ENCODE peak calls at places on chromosomes 3 and 15, in seven cellular contexts. One of them, this sample, is unnamed.

GRCh38 chr3:185732782-185733181 is 92.1 kb downstream of the IGF2BP2 start:
- DNase-seq in ovary: no peak
- DNase-seq in tibial nerve: no peak
- DNase-seq in A549: no peak
- DNase-seq in upper lobe of left lung: no peak
- DNase-seq in sigmoid colon: no peak
- DNase-seq in transverse colon: no peak
- DNase-seq in this sample: no peak

GRCh38 chr3:37935756-37936666 is 54.6 kb upstream of the VILL start:
- DNase-seq in A549: no peak
- DNase-seq in upper lobe of left lung: no peak
- DNase-seq in tibial nerve: no peak
- DNase-seq in transverse colon: peak; percentile 36
- DNase-seq in sigmoid colon: no peak
- DNase-seq in ovary: no peak
- DNase-seq in this sample: peak; percentile 52

GRCh38 chr3:123421353-123422174 is 27.3 kb downstream of the ADCY5 start:
- DNase-seq in upper lobe of left lung: no peak
- DNase-seq in ovary: peak; percentile 73
- DNase-seq in A549: no peak
- DNase-seq in tibial nerve: peak; percentile 56
- DNase-seq in transverse colon: peak; percentile 50
- DNase-seq in sigmoid colon: no peak
- DNase-seq in this sample: no peak

GRCh38 chr15:31511707-31512310 is 185.2 kb downstream of the KLF13 start:
- DNase-seq in sigmoid colon: no peak
- DNase-seq in transverse colon: no peak
- DNase-seq in ovary: no peak
- DNase-seq in A549: no peak
- DNase-seq in tibial nerve: peak; percentile 2
- DNase-seq in upper lobe of left lung: no peak
- DNase-seq in this sample: no peak

GRCh38 chr15:97909291-97909891 is 51.1 kb upstream of the ARRDC4 start:
- DNase-seq in sigmoid colon: peak; percentile 79
- DNase-seq in A549: peak; percentile 33
- DNase-seq in upper lobe of left lung: peak; percentile 57
- DNase-seq in tibial nerve: peak; percentile 59
- DNase-seq in transverse colon: peak; percentile 77
- DNase-seq in ovary: peak; percentile 27
- DNase-seq in this sample: peak; percentile 74

GRCh38 chr15:33028495-33028894 is 166.0 kb downstream of the FMN1 start:
- DNase-seq in transverse colon: no peak
- DNase-seq in upper lobe of left lung: no peak
- DNase-seq in A549: no peak
- DNase-seq in sigmoid colon: no peak
- DNase-seq in ovary: no peak
- DNase-seq in tibial nerve: no peak
- DNase-seq in this sample: no peak

GRCh38 chr15:68230157-68231100 is 901 bp upstream of the CLN6 start:
- DNase-seq in sigmoid colon: no peak
- DNase-seq in ovary: no peak
- DNase-seq in transverse colon: peak; percentile 30
- DNase-seq in A549: no peak
- DNase-seq in upper lobe of left lung: no peak
- DNase-seq in tibial nerve: no peak
- DNase-seq in this sample: peak; percentile 26

GRCh38 chr15:75130597-75131268 is 70.9 kb upstream of the C15orf39 start:
- DNase-seq in transverse colon: peak; percentile 24
- DNase-seq in ovary: no peak
- DNase-seq in tibial nerve: no peak
- DNase-seq in A549: no peak
- DNase-seq in sigmoid colon: no peak
- DNase-seq in upper lobe of left lung: no peak
- DNase-seq in this sample: no peak

GRCh38 chr3:135106445-135106844 is 311.4 kb downstream of the EPHB1 start:
- DNase-seq in sigmoid colon: no peak
- DNase-seq in ovary: no peak
- DNase-seq in transverse colon: peak; percentile 71
- DNase-seq in A549: no peak
- DNase-seq in tibial nerve: no peak
- DNase-seq in upper lobe of left lung: no peak
- DNase-seq in this sample: peak; percentile 60

GRCh38 chr3:141279074-141279945 is 47.7 kb downstream of the PXYLP1 start:
- DNase-seq in transverse colon: no peak
- DNase-seq in A549: peak; percentile 50
- DNase-seq in ovary: no peak
- DNase-seq in sigmoid colon: no peak
- DNase-seq in upper lobe of left lung: no peak
- DNase-seq in tibial nerve: no peak
- DNase-seq in this sample: no peak

GRCh38 chr15:50880221-50880620 is 28.3 kb upstream of the AP4E1 start:
- DNase-seq in sigmoid colon: no peak
- DNase-seq in ovary: no peak
- DNase-seq in tibial nerve: no peak
- DNase-seq in A549: no peak
- DNase-seq in upper lobe of left lung: no peak
- DNase-seq in transverse colon: no peak
- DNase-seq in this sample: no peak

GRCh38 chr3:141052570-141053069 is 1.5 kb downstream of the SPSB4 start:
- DNase-seq in tibial nerve: no peak
- DNase-seq in transverse colon: no peak
- DNase-seq in upper lobe of left lung: no peak
- DNase-seq in A549: no peak
- DNase-seq in sigmoid colon: no peak
- DNase-seq in ovary: no peak
- DNase-seq in this sample: no peak

GRCh38 chr3:33664195-33664594 is 53.9 kb downstream of the CLASP2 start:
- DNase-seq in tibial nerve: no peak
- DNase-seq in ovary: no peak
- DNase-seq in transverse colon: no peak
- DNase-seq in upper lobe of left lung: no peak
- DNase-seq in A549: no peak
- DNase-seq in sigmoid colon: no peak
- DNase-seq in this sample: no peak

GRCh38 chr3:9380014-9380413 is 17.2 kb downstream of the THUMPD3 start:
- DNase-seq in A549: no peak
- DNase-seq in transverse colon: no peak
- DNase-seq in upper lobe of left lung: no peak
- DNase-seq in sigmoid colon: no peak
- DNase-seq in tibial nerve: no peak
- DNase-seq in ovary: no peak
- DNase-seq in this sample: no peak

GRCh38 chr3:33438284-33438668 is 1.9 kb downstream of the UBP1 start:
- DNase-seq in A549: no peak
- DNase-seq in sigmoid colon: no peak
- DNase-seq in ovary: no peak
- DNase-seq in transverse colon: no peak
- DNase-seq in upper lobe of left lung: no peak
- DNase-seq in tibial nerve: no peak
- DNase-seq in this sample: no peak

GRCh38 chr3:12754315-12754714 is 4.7 kb downstream of the TMEM40 start:
- DNase-seq in A549: no peak
- DNase-seq in ovary: no peak
- DNase-seq in sigmoid colon: no peak
- DNase-seq in upper lobe of left lung: no peak
- DNase-seq in tibial nerve: no peak
- DNase-seq in transverse colon: no peak
- DNase-seq in this sample: no peak

GRCh38 chr3:12756635-12757034 is 2.4 kb downstream of the TMEM40 start:
- DNase-seq in sigmoid colon: no peak
- DNase-seq in upper lobe of left lung: no peak
- DNase-seq in tibial nerve: no peak
- DNase-seq in transverse colon: no peak
- DNase-seq in ovary: no peak
- DNase-seq in A549: no peak
- DNase-seq in this sample: no peak

GRCh38 chr3:12753275-12754028 is 5.6 kb downstream of the TMEM40 start:
- DNase-seq in transverse colon: no peak
- DNase-seq in A549: no peak
- DNase-seq in sigmoid colon: no peak
- DNase-seq in ovary: no peak
- DNase-seq in upper lobe of left lung: no peak
- DNase-seq in tibial nerve: no peak
- DNase-seq in this sample: no peak

GRCh38 chr3:12756185-12756584 is 2.9 kb downstream of the TMEM40 start:
- DNase-seq in sigmoid colon: no peak
- DNase-seq in upper lobe of left lung: no peak
- DNase-seq in ovary: no peak
- DNase-seq in transverse colon: no peak
- DNase-seq in tibial nerve: no peak
- DNase-seq in A549: no peak
- DNase-seq in this sample: no peak

DNA sequence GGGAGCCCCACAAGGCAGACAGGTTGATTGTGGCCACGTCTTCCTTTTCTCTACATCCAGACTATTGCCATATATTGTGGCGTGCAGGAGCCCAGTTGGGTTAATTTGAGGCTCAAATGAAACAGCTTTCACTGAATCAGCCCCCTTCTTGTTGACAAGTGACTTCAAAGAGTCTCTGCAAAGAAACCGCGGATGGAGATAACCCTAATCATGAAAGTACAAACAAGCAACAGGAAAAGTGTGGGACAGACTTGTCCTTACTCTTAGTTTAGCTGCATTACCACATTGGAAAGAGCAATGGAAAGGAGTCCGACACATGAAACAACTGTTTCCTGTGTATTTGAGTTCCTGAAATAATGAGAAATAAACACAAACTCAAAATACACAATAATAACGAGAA is 3.3 kb downstream of the TMEM40 start:
- DNase-seq in tibial nerve: no peak
- DNase-seq in ovary: no peak
- DNase-seq in A549: no peak
- DNase-seq in upper lobe of left lung: no peak
- DNase-seq in sigmoid colon: no peak
- DNase-seq in transverse colon: no peak
- DNase-seq in this sample: no peak
- TF ChIP-seq EP300 in tibial nerve: no peak
- TF ChIP-seq EP300 in ovary: no peak
- TF ChIP-seq EP300 in A549: no peak
- TF ChIP-seq EP300 in upper lobe of left lung: no peak
- TF ChIP-seq EP300 in sigmoid colon: no peak
- TF ChIP-seq EP300 in transverse colon: no peak
- TF ChIP-seq EP300 in this sample: no peak

DNA sequence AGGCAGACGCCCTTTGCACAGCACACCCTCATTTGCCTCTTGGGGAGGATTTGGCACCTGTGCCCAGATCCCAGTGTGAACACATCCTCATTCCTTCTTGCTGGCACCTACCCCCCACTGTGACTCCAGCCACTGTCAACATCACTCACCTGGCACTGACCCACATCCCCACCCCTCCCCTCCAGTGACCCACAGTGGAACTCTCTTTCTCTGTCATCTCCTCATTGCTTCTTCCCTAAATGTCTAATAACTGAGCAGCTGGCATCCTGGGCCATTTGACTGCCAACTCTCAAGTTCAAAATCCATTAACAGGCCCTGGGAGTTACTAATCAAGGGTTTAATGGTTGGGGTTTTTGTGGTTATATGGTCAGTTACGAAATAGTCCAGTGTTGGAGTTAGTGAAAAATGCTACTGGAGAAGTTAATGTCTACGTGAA is 14.4 kb downstream of the SNAPC5 start:
- DNase-seq in ovary: no peak
- DNase-seq in transverse colon: no peak
- DNase-seq in sigmoid colon: no peak
- DNase-seq in A549: no peak
- DNase-seq in tibial nerve: no peak
- DNase-seq in upper lobe of left lung: peak; percentile 55
- DNase-seq in this sample: no peak
- TF ChIP-seq EP300 in ovary: no peak
- TF ChIP-seq EP300 in transverse colon: no peak
- TF ChIP-seq EP300 in sigmoid colon: no peak
- TF ChIP-seq EP300 in A549: no peak
- TF ChIP-seq EP300 in tibial nerve: no peak
- TF ChIP-seq EP300 in upper lobe of left lung: no peak
- TF ChIP-seq EP300 in this sample: no peak

GRCh38 chr15:41121951-41122350 is 5.9 kb upstream of the INO80 start:
- DNase-seq in ovary: no peak
- DNase-seq in sigmoid colon: no peak
- DNase-seq in transverse colon: no peak
- DNase-seq in A549: no peak
- DNase-seq in tibial nerve: no peak
- DNase-seq in upper lobe of left lung: no peak
- DNase-seq in this sample: no peak

GRCh38 chr15:41116872-41117242 is 777 bp upstream of the INO80 start:
- DNase-seq in ovary: no peak
- DNase-seq in transverse colon: no peak
- DNase-seq in tibial nerve: no peak
- DNase-seq in sigmoid colon: no peak
- DNase-seq in upper lobe of left lung: no peak
- DNase-seq in A549: no peak
- DNase-seq in this sample: no peak

GRCh38 chr15:41115652-41116115 is 396 bp downstream of the INO80 start:
- DNase-seq in tibial nerve: peak; percentile 46
- DNase-seq in transverse colon: peak; percentile 70
- DNase-seq in ovary: no peak
- DNase-seq in upper lobe of left lung: peak; percentile 77
- DNase-seq in A549: peak; percentile 30
- DNase-seq in sigmoid colon: no peak
- DNase-seq in this sample: peak; percentile 55

GRCh38 chr15:41115088-41115651 is 910 bp downstream of the INO80 start:
- DNase-seq in A549: no peak
- DNase-seq in tibial nerve: no peak
- DNase-seq in transverse colon: no peak
- DNase-seq in upper lobe of left lung: no peak
- DNase-seq in sigmoid colon: no peak
- DNase-seq in ovary: no peak
- DNase-seq in this sample: no peak

DNA sequence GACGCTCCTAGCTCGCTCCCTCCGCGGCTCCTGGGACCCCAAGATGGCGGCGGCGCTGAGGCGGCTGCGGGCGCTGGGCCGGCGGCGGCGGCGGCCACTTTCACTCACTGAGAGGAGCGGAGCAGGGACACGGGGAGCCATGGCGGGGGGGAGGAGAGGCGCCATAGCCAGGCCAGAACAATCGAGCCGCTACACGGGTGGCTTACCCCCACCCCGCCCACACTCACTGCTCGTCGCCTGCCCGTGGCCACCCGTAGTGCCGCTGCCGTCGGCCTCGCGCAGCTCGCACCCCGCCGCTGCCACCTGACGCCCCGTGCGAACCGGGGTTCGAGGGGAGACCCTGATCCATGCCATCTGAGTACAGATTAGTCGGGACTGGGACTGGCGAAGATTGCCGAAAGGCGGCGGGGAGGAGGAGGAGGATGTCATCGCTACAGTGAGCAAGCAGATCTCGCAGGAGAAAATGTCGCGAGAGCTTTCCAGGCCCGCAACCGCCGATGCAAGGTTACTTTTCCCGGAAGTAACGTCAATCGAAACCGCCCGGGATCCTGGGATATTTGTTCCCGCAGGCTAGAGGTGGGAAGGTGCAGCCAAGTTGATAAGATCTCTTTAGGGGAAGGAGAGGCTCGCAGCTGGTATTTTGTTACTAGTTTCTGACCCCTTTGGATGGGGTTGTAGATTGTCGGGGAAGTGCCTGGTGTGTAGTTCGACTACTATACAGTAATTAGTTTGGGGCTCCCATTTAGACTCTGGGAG is at the start of gene INO80:
- DNase-seq in tibial nerve: peak; percentile 98
- DNase-seq in upper lobe of left lung: peak; percentile 98
- DNase-seq in transverse colon: peak; percentile 99
- DNase-seq in sigmoid colon: peak; percentile 99
- DNase-seq in ovary: peak; percentile 99
- DNase-seq in A549: peak; percentile 88
- DNase-seq in this sample: peak; percentile 98
- TF ChIP-seq EP300 in tibial nerve: peak; percentile 86
- TF ChIP-seq EP300 in upper lobe of left lung: no peak
- TF ChIP-seq EP300 in transverse colon: no peak
- TF ChIP-seq EP300 in sigmoid colon: no peak
- TF ChIP-seq EP300 in ovary: no peak
- TF ChIP-seq EP300 in A549: no peak
- TF ChIP-seq EP300 in this sample: no peak

GRCh38 chr3:112346491-112347122 is 13.7 kb downstream of the CD200 start:
- DNase-seq in tibial nerve: no peak
- DNase-seq in upper lobe of left lung: no peak
- DNase-seq in A549: no peak
- DNase-seq in sigmoid colon: no peak
- DNase-seq in transverse colon: no peak
- DNase-seq in ovary: no peak
- DNase-seq in this sample: no peak
- TF ChIP-seq EP300 in tibial nerve: no peak
- TF ChIP-seq EP300 in upper lobe of left lung: no peak
- TF ChIP-seq EP300 in A549: no peak
- TF ChIP-seq EP300 in sigmoid colon: no peak
- TF ChIP-seq EP300 in transverse colon: no peak
- TF ChIP-seq EP300 in ovary: no peak
- TF ChIP-seq EP300 in this sample: no peak